ENCODE peak calls at places on chromosomes 5 and 9, in eight cellular contexts. A is posterior vena cava; X is stomach; M is stimulated activated naive B cell treated with anti-CD40 and anti-IgM and Interleukin-4, amounts not matched to agents 10 μg/mL and 1 μg/mL and 100 μg/mL, for 72 hours; O is ACHN; Z is putamen; P is psoas muscle; I is LHCN-M2. N is an unnamed sample.

GRCh38 chr5:5128766-5129165 is 11.4 kb upstream of the ADAMTS16 start:
- DNase-seq in A (no peak), X (no peak), M (no peak), O (no peak), Z (no peak), P (no peak), I (no peak), N (no peak)

GRCh38 chr9:117917873-117918272 is 213.7 kb downstream of the TLR4 start:
- DNase-seq in A (no peak), X (no peak), M (no peak), O (no peak), Z (no peak), P (no peak), I (no peak), N (no peak)

GRCh38 chr9:136545065-136545965 is 533 bp downstream of the NOTCH1 start:
- DNase-seq in A (no peak), X (no peak), M (peak; percentile 47), O (no peak), Z (no peak), P (no peak), I (peak; percentile 26), N (no peak)

GRCh38 chr9:136338511-136338910 is 11.2 kb downstream of the GPSM1 start:
- DNase-seq in A (no peak), X (no peak), M (no peak), O (no peak), Z (no peak), P (no peak), I (no peak), N (no peak)

GRCh38 chr9:137075275-137075775 is 2.0 kb upstream of the UAP1L1 start:
- DNase-seq in A (no peak), X (no peak), M (no peak), O (no peak), Z (no peak), P (no peak), I (no peak), N (no peak)

GRCh38 chr5:173823721-173824567 is 64.2 kb upstream of the CPEB4 start:
- DNase-seq in A (no peak), X (peak; percentile 64), M (no peak), O (peak; percentile 69), Z (peak; percentile 10), P (no peak), I (peak; percentile 82), N (no peak)

GRCh38 chr9:71966601-71967000 is 55.2 kb downstream of the C9orf85 start:
- DNase-seq in A (no peak), X (no peak), M (no peak), O (no peak), Z (no peak), P (no peak), I (no peak), N (no peak)

GRCh38 chr5:133655966-133656365 is 43.6 kb upstream of the FSTL4 start:
- DNase-seq in A (no peak), X (no peak), M (no peak), O (no peak), Z (no peak), P (no peak), I (no peak), N (no peak)

GRCh38 chr5:156694556-156694955 is 155.5 kb upstream of the PPP1R2B start:
- DNase-seq in A (no peak), X (no peak), M (no peak), O (no peak), Z (no peak), P (no peak), I (no peak), N (no peak)